ENCODE peak calls at places on chromosome 10, in nine cellular contexts. V, H, Z, K, Q, L, I, P and D are unnamed samples.

GRCh38 chr10:101897633-101898032 is 54.0 kb upstream of the KCNIP2 start:
- DNase-seq in V (peak; percentile 40), H (peak; percentile 75), Z (no peak), K (no peak), Q (no peak), L (no peak), I (no peak), P (no peak), D (no peak)

GRCh38 chr10:14235511-14235910 is 95.2 kb downstream of the FRMD4A start:
- DNase-seq in V (no peak), H (no peak), Z (no peak), K (no peak), Q (no peak), L (no peak), I (no peak), P (no peak), D (no peak)

GRCh38 chr10:122707535-122707934 is 7.9 kb upstream of the C10orf120 start:
- DNase-seq in V (peak; percentile 31), H (no peak), Z (no peak), K (no peak), Q (no peak), L (no peak), I (no peak), P (no peak), D (peak; percentile 19)

GRCh38 chr10:28127881-28128280 is 129.0 kb upstream of the ODAD2 start:
- DNase-seq in V (no peak), H (peak; percentile 43), Z (no peak), K (no peak), Q (no peak), L (no peak), I (no peak), P (no peak), D (no peak)

GRCh38 chr10:129853236-129853946 is 110.7 kb downstream of the EBF3 start:
- DNase-seq in V (no peak), H (peak; percentile 1), Z (peak; percentile 25), K (no peak), Q (peak; percentile 48), L (peak; percentile 47), I (no peak), P (no peak), D (peak; percentile 12)

GRCh38 chr10:101617824-101618568 is 29.9 kb downstream of the DPCD start:
- DNase-seq in V (no peak), H (no peak), Z (no peak), K (no peak), Q (no peak), L (no peak), I (no peak), P (no peak), D (no peak)

GRCh38 chr10:82660983-82661382 is 786.0 kb downstream of the NRG3 start:
- DNase-seq in V (no peak), H (no peak), Z (no peak), K (no peak), Q (no peak), L (no peak), I (no peak), P (no peak), D (no peak)

GRCh38 chr10:71728218-71728737 is 8.7 kb upstream of the C10orf105 start:
- DNase-seq in V (no peak), H (no peak), Z (no peak), K (no peak), Q (peak; percentile 19), L (peak; percentile 53), I (no peak), P (no peak), D (no peak)

GRCh38 chr10:115417585-115418265 is 324.6 kb downstream of the ATRNL1 start:
- DNase-seq in V (no peak), H (peak; percentile 37), Z (peak; percentile 60), K (no peak), Q (peak; percentile 10), L (peak; percentile 67), I (peak; percentile 66), P (no peak), D (no peak)

GRCh38 chr10:11886138-11886474 is 63.0 kb downstream of the PROSER2 start:
- DNase-seq in V (no peak), H (no peak), Z (no peak), K (no peak), Q (no peak), L (no peak), I (no peak), P (no peak), D (no peak)

GRCh38 chr10:113480828-113481502 is 71.9 kb upstream of the HABP2 start:
- DNase-seq in V (peak; percentile 61), H (no peak), Z (no peak), K (no peak), Q (no peak), L (no peak), I (no peak), P (no peak), D (no peak)

GRCh38 chr10:12503311-12503710 is 154.0 kb downstream of the CAMK1D start:
- DNase-seq in V (peak; percentile 23), H (no peak), Z (no peak), K (no peak), Q (no peak), L (no peak), I (no peak), P (no peak), D (peak; percentile 70)

GRCh38 chr10:49131507-49132385 is 2.1 kb downstream of the FAM170B start:
- DNase-seq in V (no peak), H (no peak), Z (no peak), K (no peak), Q (no peak), L (no peak), I (no peak), P (no peak), D (peak; percentile 79)

GRCh38 chr10:132554991-132555647 is 17.5 kb downstream of the INPP5A start:
- DNase-seq in V (peak; percentile 52), H (no peak), Z (no peak), K (no peak), Q (no peak), L (peak; percentile 97), I (no peak), P (peak; percentile 33), D (no peak)

GRCh38 chr10:122497241-122497640 is 35.9 kb downstream of the HTRA1 start:
- DNase-seq in V (no peak), H (no peak), Z (no peak), K (no peak), Q (no peak), L (no peak), I (no peak), P (no peak), D (no peak)

DNA sequence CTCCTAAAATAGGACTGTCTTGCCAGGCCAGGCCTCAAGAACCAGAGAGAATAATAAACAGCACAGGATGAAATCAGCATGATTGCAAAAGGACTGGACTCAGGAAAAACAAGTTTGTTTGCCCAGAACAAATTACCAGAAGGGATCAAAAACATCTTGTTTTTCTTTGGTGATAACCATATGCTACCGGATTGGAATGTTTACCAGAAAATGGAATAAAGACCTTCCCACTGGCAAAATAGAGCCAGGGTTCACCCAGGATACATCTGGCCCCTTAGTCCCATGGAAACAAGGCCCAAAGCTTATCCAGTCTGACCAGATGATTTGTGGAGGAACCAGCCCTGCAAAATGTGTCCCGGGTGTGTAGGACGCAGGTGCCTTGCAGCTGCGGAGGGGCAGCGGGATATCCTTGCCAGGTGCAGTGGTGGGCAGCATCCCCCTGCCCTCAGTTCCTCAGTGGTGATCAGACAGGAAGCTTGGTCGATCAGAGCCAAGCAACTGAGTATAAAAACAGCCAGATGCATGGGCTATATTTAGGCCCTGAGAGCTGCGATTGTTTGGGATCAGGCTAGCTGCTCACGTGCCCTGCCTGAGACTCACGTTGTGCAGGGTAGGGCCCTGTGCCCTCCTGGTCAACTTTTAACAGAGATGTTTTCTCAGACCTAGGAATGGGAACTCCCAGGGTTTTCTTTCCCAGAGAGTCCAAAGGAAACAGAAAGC is 4.6 kb upstream of the ZNF22 start:
- DNase-seq in V (peak; percentile 71), H (peak; percentile 71), Z (peak; percentile 94), K (peak; percentile 79), Q (no peak), L (peak; percentile 59), I (no peak), P (no peak), D (peak; percentile 91)
- TF ChIP-seq POLR2A in V (no peak), H (no peak), Z (no peak), K (no peak), Q (no peak), L (no peak), I (no peak), P (no peak), D (no peak)

DNA sequence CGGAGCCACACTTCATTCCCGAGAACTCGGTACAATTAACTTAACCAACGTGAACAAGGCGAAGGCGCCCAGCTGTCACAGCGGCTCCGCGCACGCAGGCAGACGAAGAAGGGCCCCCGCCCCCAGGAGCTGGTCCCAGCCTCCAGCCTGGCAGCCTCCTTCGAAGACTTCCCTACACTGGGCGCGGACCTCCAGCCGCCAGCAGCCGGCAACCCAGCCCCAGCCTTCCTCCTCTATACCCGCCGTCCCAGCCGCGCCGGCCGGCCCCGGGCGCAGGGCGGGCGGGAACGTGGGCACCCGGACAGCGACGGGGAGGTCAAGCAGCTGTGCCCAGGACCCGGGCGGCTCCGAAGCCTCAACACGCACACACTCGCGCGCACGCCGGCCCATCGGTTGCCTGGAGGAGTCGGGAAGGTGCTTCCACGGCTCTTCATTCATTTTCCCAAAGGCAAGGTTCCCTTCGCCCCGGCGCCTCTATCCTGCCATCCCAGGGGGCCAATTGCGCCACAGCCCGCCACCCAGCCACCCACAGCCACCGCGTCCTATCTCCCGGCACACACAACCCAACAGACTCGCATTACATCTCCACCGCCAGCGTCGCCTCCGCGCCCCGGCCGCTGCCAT is 1.6 kb downstream of the CHST15 start:
- DNase-seq in V (no peak), H (no peak), Z (no peak), K (no peak), Q (peak; percentile 21), L (no peak), I (no peak), P (no peak), D (no peak)
- TF ChIP-seq CTCF in V (no peak), H (no peak), Z (no peak), K (no peak), Q (no peak), L (no peak), I (no peak), P (no peak), D (no peak)

GRCh38 chr10:99659031-99659867 is at the start of gene ENTPD7:
- DNase-seq in V (peak; percentile 97), H (peak; percentile 95), Z (peak; percentile 93), K (peak; percentile 75), Q (peak; percentile 99), L (peak; percentile 97), I (peak; percentile 95), P (peak; percentile 77), D (peak; percentile 97)
- TF ChIP-seq POLR2A in V (no peak), H (peak; percentile 88), Z (peak; percentile 89), K (no peak), Q (peak; percentile 74), L (peak; percentile 31), I (peak; percentile 85), P (peak; percentile 28), D (no peak)

DNA sequence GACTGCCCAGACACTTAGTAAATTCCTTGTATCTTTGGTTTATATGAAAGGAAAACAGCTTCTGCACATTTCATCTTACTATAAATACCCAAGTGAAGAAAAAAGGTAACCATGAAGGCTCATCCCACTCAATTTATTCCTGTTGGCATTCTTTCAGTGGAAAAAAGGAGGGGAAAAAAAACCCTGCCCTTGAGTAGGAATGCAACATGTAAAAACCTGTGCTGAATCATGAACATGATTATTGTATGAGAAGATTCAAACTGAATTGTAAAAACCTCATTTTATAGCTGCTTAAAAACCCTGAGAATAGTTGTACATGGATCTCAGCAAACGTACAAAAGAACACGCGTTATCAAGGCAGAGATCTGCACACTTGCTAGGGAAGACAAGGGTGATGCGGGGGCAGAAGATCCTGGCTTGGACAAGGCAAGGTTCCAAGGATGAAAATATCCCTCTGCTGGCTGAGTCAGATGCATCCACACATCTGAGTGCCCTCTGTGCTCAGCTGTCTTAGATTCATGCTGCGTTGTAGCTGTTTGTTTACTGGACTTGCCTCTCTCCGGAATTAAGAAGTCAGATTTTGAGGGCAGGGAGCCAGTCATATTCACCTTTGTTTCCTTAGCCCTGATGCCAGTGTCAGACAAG is 658.2 kb downstream of the PARD3 start:
- DNase-seq in V (no peak), H (peak; percentile 67), Z (no peak), K (no peak), Q (peak; percentile 11), L (no peak), I (no peak), P (no peak), D (no peak)
- TF ChIP-seq CTCF in V (no peak), H (peak; percentile 7), Z (no peak), K (no peak), Q (no peak), L (no peak), I (no peak), P (peak; percentile 14), D (no peak)